ENCODE peak calls at places on chromosomes 11 and 22, in ten cellular contexts. L is psoas muscle, T is uterus, N is prostate gland, A is GM23338, B is upper lobe of right lung, X is osteoblast, Q is heart left ventricle, H is ascending aorta, W is IMR-90. C is an unnamed sample.

GRCh38 chr11:86926975-86927374 is 28.2 kb downstream of the FZD4 start:
- DNase-seq in L (no peak), T (no peak), N (no peak), A (no peak), B (no peak), X (no peak), Q (no peak), H (no peak), W (peak; percentile 44), C (no peak)

GRCh38 chr22:22058649-22059475 is 76.3 kb upstream of the TOP3B start:
- DNase-seq in L (no peak), T (no peak), N (no peak), A (no peak), B (no peak), X (no peak), Q (no peak), H (no peak), W (no peak), C (no peak)

GRCh38 chr11:47430524-47430923 is 4.3 kb upstream of the PSMC3 start:
- DNase-seq in L (no peak), T (no peak), N (no peak), A (no peak), B (no peak), X (no peak), Q (no peak), H (no peak), W (no peak), C (no peak)

GRCh38 chr22:24758164-24758799 is 16.2 kb downstream of the PIWIL3 start:
- DNase-seq in L (no peak), T (peak; percentile 34), N (peak; percentile 43), A (peak; percentile 83), B (no peak), X (peak; percentile 85), Q (peak; percentile 50), H (peak; percentile 66), W (peak; percentile 60), C (peak; percentile 24)

GRCh38 chr22:29695129-29695926 is 24.5 kb upstream of the CABP7 start:
- DNase-seq in L (peak; percentile 84), T (no peak), N (peak; percentile 81), A (no peak), B (no peak), X (no peak), Q (no peak), H (no peak), W (no peak), C (no peak)

GRCh38 chr11:9838229-9838628 is 174.4 kb downstream of the SWAP70 start:
- DNase-seq in L (no peak), T (no peak), N (no peak), A (no peak), B (no peak), X (peak; percentile 81), Q (no peak), H (no peak), W (no peak), C (no peak)

GRCh38 chr11:34585870-34586654 is 34.8 kb upstream of the EHF start:
- DNase-seq in L (no peak), T (no peak), N (peak; percentile 44), A (peak; percentile 77), B (no peak), X (no peak), Q (no peak), H (no peak), W (peak; percentile 71), C (no peak)

GRCh38 chr11:104402812-104403521 is 239.0 kb upstream of the PDGFD start:
- DNase-seq in L (no peak), T (no peak), N (no peak), A (peak; percentile 33), B (no peak), X (no peak), Q (no peak), H (no peak), W (no peak), C (no peak)

GRCh38 chr11:1771700-1772099 is 8.0 kb upstream of the CTSD start:
- DNase-seq in L (peak; percentile 38), T (peak; percentile 27), N (no peak), A (no peak), B (peak; percentile 73), X (peak; percentile 23), Q (peak; percentile 19), H (peak; percentile 75), W (peak; percentile 62), C (peak; percentile 4)

GRCh38 chr11:128451651-128452470 is 135.5 kb downstream of the ETS1 start:
- DNase-seq in L (peak; percentile 77), T (peak; percentile 47), N (no peak), A (peak; percentile 34), B (peak; percentile 81), X (peak; percentile 29), Q (peak; percentile 69), H (peak; percentile 86), W (peak; percentile 57), C (peak; percentile 74)

GRCh38 chr11:43736502-43737193 is 56.1 kb downstream of the HSD17B12 start:
- DNase-seq in L (no peak), T (no peak), N (no peak), A (no peak), B (no peak), X (peak; percentile 85), Q (no peak), H (no peak), W (peak; percentile 87), C (no peak)

GRCh38 chr22:44364750-44365118 is 52.0 kb upstream of the SHISAL1 start:
- DNase-seq in L (peak; percentile 36), T (no peak), N (no peak), A (no peak), B (peak; percentile 47), X (peak; percentile 42), Q (no peak), H (no peak), W (no peak), C (no peak)

GRCh38 chr11:2150206-2150847 is 10.7 kb downstream of the INS start:
- DNase-seq in L (no peak), T (no peak), N (no peak), A (peak; percentile 82), B (no peak), X (no peak), Q (no peak), H (no peak), W (peak; percentile 59), C (no peak)

GRCh38 chr11:68551223-68551622 is 90.7 kb downstream of the PPP6R3 start:
- DNase-seq in L (no peak), T (no peak), N (no peak), A (no peak), B (no peak), X (peak; percentile 50), Q (no peak), H (no peak), W (no peak), C (no peak)
- H3K4me3 ChIP-seq in L (no peak overlapping the region), T (no peak overlapping the region), N (no peak overlapping the region), A (no peak overlapping the region), B (no peak overlapping the region), X (no peak overlapping the region), Q (no peak overlapping the region), H (no peak overlapping the region), W (no peak overlapping the region), C (no peak overlapping the region)

GRCh38 chr11:65917077-65917433 is 1.8 kb downstream of the C11orf68 start:
- DNase-seq in L (no peak), T (no peak), N (no peak), A (no peak), B (no peak), X (peak; percentile 54), Q (no peak), H (no peak), W (no peak), C (no peak)

GRCh38 chr11:65916391-65916790 is 2.5 kb downstream of the C11orf68 start:
- DNase-seq in L (no peak), T (no peak), N (no peak), A (no peak), B (no peak), X (peak; percentile 50), Q (no peak), H (no peak), W (no peak), C (no peak)

GRCh38 chr11:65915101-65915820 is 3.6 kb downstream of the C11orf68 start:
- DNase-seq in L (no peak), T (no peak), N (no peak), A (no peak), B (no peak), X (peak; percentile 88), Q (no peak), H (no peak), W (no peak), C (no peak)

GRCh38 chr11:65917434-65918210 is 1.2 kb downstream of the C11orf68 start:
- DNase-seq in L (peak; percentile 68), T (peak; percentile 34), N (no peak), A (no peak), B (peak; percentile 67), X (peak; percentile 69), Q (no peak), H (no peak), W (no peak), C (no peak)

GRCh38 chr11:65915821-65916251 is 3.0 kb downstream of the C11orf68 start:
- DNase-seq in L (peak; percentile 96), T (peak; percentile 89), N (peak; percentile 44), A (peak; percentile 44), B (peak; percentile 78), X (peak; percentile 99), Q (peak; percentile 72), H (peak; percentile 97), W (peak; percentile 99), C (peak; percentile 70)
- H3K27ac ChIP-seq in L (peak overlapping the region; percentile 99), T (peak overlapping the region; percentile 94), N (peak overlapping the region; percentile 75), A (no peak overlapping the region), B (peak overlapping the region; percentile 72), X (peak overlapping the region; percentile 95), Q (peak overlapping the region; percentile 91), H (peak overlapping the region; percentile 96), W (peak overlapping the region; percentile 82), C (peak overlapping the region; percentile 97)

DNA sequence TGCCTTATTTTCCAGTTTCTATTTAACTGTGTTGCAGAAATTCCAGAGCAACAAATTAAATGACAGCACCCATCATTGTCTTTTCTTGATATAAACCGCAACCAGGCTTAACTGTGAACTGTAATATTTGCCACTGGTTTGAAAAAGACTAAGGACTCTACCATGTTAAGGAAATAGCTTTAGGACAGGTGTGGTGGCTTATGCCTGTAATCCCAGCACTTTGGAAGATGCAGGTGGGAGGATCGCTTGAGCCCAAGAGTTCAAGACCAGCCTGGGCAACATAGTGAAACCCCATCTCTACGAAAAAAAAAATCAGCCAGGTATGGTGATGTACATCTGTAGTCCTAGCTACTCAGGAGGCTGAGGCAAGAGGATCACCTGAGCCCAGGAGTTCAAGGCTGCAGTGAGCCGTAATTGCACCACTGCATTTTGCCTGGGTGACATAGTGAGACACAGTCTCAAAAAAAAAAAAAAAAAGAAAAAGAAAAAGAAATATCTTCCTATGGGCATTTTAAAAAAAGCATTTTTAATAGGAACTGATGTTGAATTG is 28.8 kb downstream of the HIRA start:
- DNase-seq in L (no peak), T (no peak), N (no peak), A (no peak), B (no peak), X (no peak), Q (no peak), H (no peak), W (no peak), C (no peak)
- H3K36me3 ChIP-seq in L (peaks cover 11% of the 10 kb centered on the region), T (no peaks in the 10 kb centered on the region), N (no peaks in the 10 kb centered on the region), A (peaks cover 25% of the 10 kb centered on the region), B (peaks cover 58% of the 10 kb centered on the region), X (peaks cover 54% of the 10 kb centered on the region), Q (peaks cover 14% of the 10 kb centered on the region), H (peaks cover 55% of the 10 kb centered on the region), W (peaks cover 41% of the 10 kb centered on the region), C (peaks cover 96% of the 10 kb centered on the region)

GRCh38 chr11:63527667-63528066 is 8.9 kb upstream of the PLAAT4 start:
- DNase-seq in L (no peak), T (no peak), N (no peak), A (no peak), B (no peak), X (no peak), Q (no peak), H (no peak), W (no peak), C (no peak)
- H3K4me3 ChIP-seq in L (no peak overlapping the region), T (no peak overlapping the region), N (no peak overlapping the region), A (peak overlapping the region; percentile 17), B (no peak overlapping the region), X (no peak overlapping the region), Q (no peak overlapping the region), H (no peak overlapping the region), W (no peak overlapping the region), C (no peak overlapping the region)

GRCh38 chr11:12167098-12167999 is 57.0 kb downstream of the MICAL2 start:
- DNase-seq in L (no peak), T (no peak), N (no peak), A (no peak), B (peak; percentile 69), X (no peak), Q (peak; percentile 40), H (peak; percentile 91), W (peak; percentile 97), C (no peak)
- H3K27ac ChIP-seq in L (no peak overlapping the region), T (peak overlapping the region; percentile 88), N (no peak overlapping the region), A (no peak overlapping the region), B (peak overlapping the region; percentile 58), X (peak overlapping the region; percentile 94), Q (peak overlapping the region; percentile 77), H (peak overlapping the region; percentile 98), W (peak overlapping the region; percentile 97), C (peak overlapping the region; percentile 91)

C was measured in heart right ventricle.